ENCODE peak calls at places on chromosome 11, in seven cellular contexts. A is brain microvascular endothelial cell, U is IMR-90, J is keratinocyte, B is body of pancreas, C is heart right ventricle, Y is colonic mucosa. K is an unnamed sample.

GRCh38 chr11:125192194-125192593 is 27.6 kb downstream of the PKNOX2 start:
- DNase-seq in A (no peak), U (no peak), J (no peak), B (no peak), C (no peak), Y (no peak), K (no peak)

GRCh38 chr11:134443246-134443645 is 31.2 kb upstream of the B3GAT1 start:
- DNase-seq in A (no peak), U (no peak), J (no peak), B (no peak), C (no peak), Y (no peak), K (no peak)

GRCh38 chr11:132632641-132633124 is 899.6 kb downstream of the OPCML start:
- DNase-seq in A (peak; percentile 99), U (peak; percentile 99), J (peak; percentile 62), B (no peak), C (no peak), Y (no peak), K (no peak)

GRCh38 chr11:59463176-59463575 is 6.4 kb downstream of the OR4D6 start:
- DNase-seq in A (no peak), U (no peak), J (no peak), B (no peak), C (no peak), Y (no peak), K (no peak)

GRCh38 chr11:84648413-84648812 is 978.7 kb downstream of the DLG2 start:
- DNase-seq in A (no peak), U (no peak), J (no peak), B (no peak), C (no peak), Y (no peak), K (no peak)

GRCh38 chr11:121207485-121208115 is 85.0 kb upstream of the SC5D start:
- DNase-seq in A (no peak), U (no peak), J (no peak), B (no peak), C (no peak), Y (no peak), K (no peak)

GRCh38 chr11:122207505-122207904 is 91.5 kb upstream of the BLID start:
- DNase-seq in A (peak; percentile 52), U (peak; percentile 81), J (no peak), B (no peak), C (no peak), Y (no peak), K (no peak)

GRCh38 chr11:32231909-32232493 is 141.1 kb downstream of the RCN1 start:
- DNase-seq in A (peak; percentile 32), U (peak; percentile 14), J (no peak), B (no peak), C (no peak), Y (no peak), K (no peak)

GRCh38 chr11:59273008-59273841 is 60.5 kb upstream of the MPEG1 start:
- DNase-seq in A (no peak), U (no peak), J (no peak), B (no peak), C (no peak), Y (peak; percentile 69), K (no peak)

GRCh38 chr11:88266919-88267318 is 70.6 kb downstream of the CTSC start:
- DNase-seq in A (no peak), U (no peak), J (no peak), B (no peak), C (no peak), Y (no peak), K (no peak)

GRCh38 chr11:45385844-45386243 is 99.7 kb upstream of the SYT13 start:
- DNase-seq in A (no peak), U (no peak), J (no peak), B (no peak), C (no peak), Y (no peak), K (no peak)

GRCh38 chr11:125950696-125951645 is 5.1 kb downstream of the VSIG10L2 start:
- DNase-seq in A (no peak), U (peak; percentile 58), J (no peak), B (peak; percentile 35), C (peak; percentile 73), Y (no peak), K (no peak)

GRCh38 chr11:9662273-9662672 is 1.6 kb upstream of the SWAP70 start:
- DNase-seq in A (no peak), U (no peak), J (no peak), B (no peak), C (no peak), Y (no peak), K (no peak)

GRCh38 chr11:2700415-2701211 is 819 bp upstream of the KCNQ1OT1 start:
- DNase-seq in A (no peak), U (no peak), J (no peak), B (peak; percentile 68), C (peak; percentile 75), Y (peak; percentile 81), K (peak; percentile 72)

GRCh38 chr11:117705866-117706265 is 91.2 kb downstream of the DSCAML1 start:
- DNase-seq in A (no peak), U (no peak), J (no peak), B (no peak), C (no peak), Y (no peak), K (no peak)

GRCh38 chr11:69415411-69416122 is 65.9 kb upstream of the LINC01488 start:
- DNase-seq in A (no peak), U (no peak), J (no peak), B (no peak), C (no peak), Y (no peak), K (no peak)

GRCh38 chr11:1253103-1253485 is 30.2 kb downstream of the MUC5B start:
- DNase-seq in A (no peak), U (no peak), J (no peak), B (no peak), C (no peak), Y (no peak), K (no peak)

GRCh38 chr11:2375964-2376551 is 1.1 kb upstream of the CD81 start:
- DNase-seq in A (no peak), U (no peak), J (no peak), B (peak; percentile 61), C (no peak), Y (peak; percentile 67), K (no peak)

GRCh38 chr11:33997473-33998347 is 53.8 kb upstream of the CAPRIN1 start:
- DNase-seq in A (no peak), U (no peak), J (no peak), B (no peak), C (no peak), Y (no peak), K (no peak)

GRCh38 chr11:43497144-43497543 is 138.4 kb downstream of the TTC17 start:
- DNase-seq in A (no peak), U (no peak), J (no peak), B (no peak), C (no peak), Y (no peak), K (no peak)

GRCh38 chr11:79265756-79266322 is 175.0 kb downstream of the TENM4 start:
- DNase-seq in A (no peak), U (peak; percentile 91), J (no peak), B (no peak), C (no peak), Y (no peak), K (no peak)

GRCh38 chr11:116162541-116163230 is 610.1 kb downstream of the BUD13 start:
- DNase-seq in A (no peak), U (no peak), J (no peak), B (no peak), C (no peak), Y (no peak), K (peak; percentile 23)

GRCh38 chr11:35305670-35306382 is 113.5 kb downstream of the SLC1A2 start:
- DNase-seq in A (peak; percentile 38), U (peak; percentile 56), J (no peak), B (no peak), C (no peak), Y (peak; percentile 45), K (no peak)

GRCh38 chr11:7570938-7571337 is 57.1 kb downstream of the PPFIBP2 start:
- DNase-seq in A (no peak), U (no peak), J (no peak), B (no peak), C (no peak), Y (no peak), K (no peak)

GRCh38 chr11:7573558-7574296 is 59.9 kb downstream of the PPFIBP2 start:
- DNase-seq in A (no peak), U (no peak), J (no peak), B (no peak), C (no peak), Y (peak; percentile 86), K (no peak)

GRCh38 chr11:7573193-7573557 is 59.4 kb downstream of the PPFIBP2 start:
- DNase-seq in A (no peak), U (peak; percentile 39), J (no peak), B (no peak), C (no peak), Y (no peak), K (no peak)

GRCh38 chr11:7571640-7572000 is 57.8 kb downstream of the PPFIBP2 start:
- DNase-seq in A (peak; percentile 61), U (peak; percentile 69), J (no peak), B (peak; percentile 87), C (peak; percentile 56), Y (peak; percentile 88), K (peak; percentile 79)

GRCh38 chr11:7572001-7572712 is 58.4 kb downstream of the PPFIBP2 start:
- DNase-seq in A (no peak), U (peak; percentile 34), J (no peak), B (no peak), C (no peak), Y (no peak), K (peak; percentile 54)
- TF ChIP-seq CTCF in A (no peak), U (no peak), J (no peak), B (no peak), C (no peak), Y (no peak), K (no peak)

GRCh38 chr11:66068154-66068821 is 1.8 kb upstream of the PACS1 start:
- DNase-seq in A (peak; percentile 67), U (peak; percentile 68), J (no peak), B (peak; percentile 74), C (peak; percentile 70), Y (peak; percentile 75), K (peak; percentile 74)
- H3K27ac ChIP-seq in A (peak overlapping the region; percentile 10), U (peak overlapping the region; percentile 75), J (peak overlapping the region; percentile 66), B (peak overlapping the region; percentile 67), C (peak overlapping the region; percentile 99), Y (peak overlapping the region; percentile 94), K (peak overlapping the region; percentile 94)

DNA sequence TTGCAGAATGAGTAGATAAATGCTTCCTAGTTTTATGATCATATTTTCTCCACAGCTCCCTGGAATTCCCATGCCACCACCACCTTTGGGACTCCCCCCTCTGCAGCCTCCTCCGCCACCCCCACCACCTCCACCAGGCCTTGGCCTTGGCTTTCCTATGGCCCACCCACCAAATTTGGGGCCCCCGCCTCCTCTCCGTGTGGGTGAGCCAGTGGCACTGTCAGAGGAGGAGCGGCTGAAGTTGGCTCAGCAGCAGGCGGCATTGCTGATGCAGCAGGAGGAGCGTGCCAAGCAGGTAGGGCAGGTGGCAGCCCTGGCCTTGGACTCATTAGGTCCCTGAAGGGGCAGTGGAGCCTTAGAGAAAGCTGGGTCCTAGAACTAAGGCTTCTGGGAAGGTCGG is 2.9 kb downstream of the SF3B2 start:
- DNase-seq in A (no peak), U (no peak), J (no peak), B (no peak), C (no peak), Y (no peak), K (no peak)
- H3K36me3 ChIP-seq in A (peaks cover 59% of the 10 kb centered on the region), U (peaks cover 43% of the 10 kb centered on the region), J (peaks cover 47% of the 10 kb centered on the region), B (peaks cover 14% of the 10 kb centered on the region), C (peaks cover 45% of the 10 kb centered on the region), Y (peaks cover 34% of the 10 kb centered on the region), K (peaks cover 40% of the 10 kb centered on the region)

DNA sequence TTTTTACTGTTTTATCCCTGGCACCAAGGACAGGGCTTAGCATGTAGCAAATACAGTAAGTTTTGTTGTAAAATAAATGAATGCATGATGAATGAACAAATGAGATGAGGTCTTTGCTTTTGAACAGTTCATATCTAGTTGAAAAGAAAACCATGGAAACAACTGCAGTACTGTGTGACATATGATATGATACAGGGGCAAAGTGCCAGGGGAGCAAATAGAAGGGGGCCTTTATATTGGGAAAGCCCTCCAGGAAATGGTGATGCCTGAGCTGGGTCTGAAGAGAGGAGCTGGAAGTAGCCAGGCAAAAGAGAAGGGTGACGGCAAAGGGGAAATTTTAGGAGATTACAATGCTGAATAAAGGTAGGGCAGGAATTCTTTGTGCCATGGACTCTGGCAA is 63.8 kb upstream of the UCP3 start:
- DNase-seq in A (no peak), U (no peak), J (no peak), B (no peak), C (no peak), Y (no peak), K (no peak)
- TF ChIP-seq CTCF in A (no peak), U (no peak), J (no peak), B (no peak), C (no peak), Y (no peak), K (no peak)